ENCODE peak calls at places on chromosomes 1 and 21, in eight cellular contexts. Q is mucosa of descending colon, Y is caudate nucleus, E is HEK293T, O is HS-5, S is hepatic stellate cell, R is putamen, B is left ventricle myocardium inferior. T is an unnamed sample.

GRCh38 chr1:28102169-28102568 is 13.8 kb upstream of the EYA3 start:
- DNase-seq in Y (no peak), Q (no peak), S (no peak), B (no peak), R (no peak), O (no peak), E (no peak), T (no peak)

GRCh38 chr1:159214149-159214760 is 9.6 kb downstream of the ACKR1 start:
- DNase-seq in O (no peak), Q (no peak), Y (no peak), S (peak), B (no peak), R (no peak), E (peak), T (peak)

GRCh38 chr1:64933296-64934070 is 32.9 kb downstream of the JAK1 start:
- DNase-seq in R (peak), E (no peak), O (peak), Y (peak), B (no peak), S (peak), Q (no peak), T (peak)

GRCh38 chr1:36109041-36109679 is 15.9 kb downstream of the COL8A2 start:
- DNase-seq in O (no peak), E (no peak), S (peak), Q (no peak), R (no peak), Y (no peak), B (no peak), T (peak)

GRCh38 chr1:87046951-87047350 is 132.5 kb downstream of the HS2ST1 start:
- DNase-seq in S (no peak), Q (no peak), B (no peak), O (no peak), Y (no peak), R (no peak), E (no peak), T (no peak)

GRCh38 chr1:66197785-66198184 is 336.2 kb upstream of the SGIP1 start:
- DNase-seq in O (no peak), Q (no peak), S (no peak), B (no peak), E (no peak), Y (no peak), R (peak), T (no peak)

GRCh38 chr1:107794571-107794970 is 170.4 kb downstream of the VAV3 start:
- DNase-seq in O (no peak), Y (no peak), B (no peak), Q (no peak), E (no peak), S (no peak), R (no peak), T (no peak)

GRCh38 chr1:76190749-76191424 is 116.3 kb downstream of the ST6GALNAC3 start:
- DNase-seq in Y (no peak), S (no peak), E (no peak), B (no peak), R (no peak), Q (no peak), O (no peak), T (no peak)

GRCh38 chr1:119554188-119554587 is 47.2 kb downstream of the HSD3B1 start:
- DNase-seq in E (no peak), S (peak), R (peak), O (peak), B (no peak), Y (no peak), Q (no peak), T (peak)

GRCh38 chr1:42146916-42147320 is 6.3 kb upstream of the GUCA2B start:
- DNase-seq in O (peak), Y (no peak), Q (peak), S (peak), R (peak), E (peak), B (peak), T (peak)

GRCh38 chr1:104028670-104029069 is 279.0 kb downstream of the AMY1C start:
- DNase-seq in E (no peak), S (no peak), B (no peak), R (no peak), O (no peak), Y (no peak), Q (no peak), T (no peak)

GRCh38 chr1:153790282-153790995 is 15.2 kb downstream of the SLC27A3 start:
- DNase-seq in Y (peak), O (no peak), Q (peak), E (no peak), S (peak), R (peak), B (peak), T (peak)

GRCh38 chr21:42262826-42263225 is 43.9 kb downstream of the ABCG1 start:
- DNase-seq in O (no peak), R (no peak), B (peak), Q (peak), S (no peak), Y (peak), E (no peak), T (peak)

GRCh38 chr1:12505639-12506311 is 112.2 kb downstream of the DHRS3 start:
- DNase-seq in S (no peak), Q (no peak), Y (no peak), O (no peak), E (no peak), B (no peak), R (no peak), T (no peak)

GRCh38 chr21:36325373-36326010 is 5.5 kb downstream of the MORC3 start:
- DNase-seq in O (peak), E (no peak), Y (no peak), R (no peak), S (no peak), Q (no peak), B (no peak), T (no peak)

GRCh38 chr1:157249326-157249725 is 111.1 kb upstream of the ETV3 start:
- DNase-seq in B (no peak), Y (no peak), R (no peak), E (no peak), S (no peak), Q (no peak), O (no peak), T (peak)

GRCh38 chr1:103063911-103064310 is 44.4 kb downstream of the COL11A1 start:
- DNase-seq in Y (no peak), B (no peak), Q (no peak), S (no peak), O (no peak), R (no peak), E (no peak), T (peak)

GRCh38 chr1:226201029-226201593 is 14.6 kb upstream of the ACBD3 start:
- DNase-seq in B (no peak), R (no peak), S (no peak), O (no peak), Q (no peak), Y (no peak), E (peak), T (peak)

GRCh38 chr1:171984850-171985485 is 143.7 kb downstream of the DNM3 start:
- DNase-seq in E (peak), B (no peak), Y (no peak), R (peak), Q (no peak), S (peak), O (no peak), T (peak)

GRCh38 chr1:231986631-231987291 is 360.2 kb downstream of the DISC1 start:
- DNase-seq in E (no peak), O (no peak), B (no peak), S (no peak), R (no peak), Y (no peak), Q (no peak), T (peak)

GRCh38 chr1:6625579-6626149 is 996 bp downstream of the THAP3 start:
- DNase-seq in Q (no peak), E (no peak), O (no peak), Y (no peak), R (no peak), B (no peak), S (peak), T (peak)

GRCh38 chr1:23343246-23344110 is 606 bp downstream of the HNRNPR start:
- DNase-seq in O (peak), S (peak), Q (no peak), R (peak), Y (peak), B (no peak), E (peak), T (peak)

GRCh38 chr1:37797750-37798345 is 4.2 kb downstream of the MANEAL start:
- DNase-seq in B (no peak), R (no peak), S (peak), E (no peak), Y (no peak), Q (no peak), O (no peak), T (peak)

T was measured in iris pigment epithelial cell.